ENCODE peak calls at places on chromosomes 4 and X, in five cellular contexts. X is fibroblast of mammary gland, O is MM.1S, A is SK-N-SH, N is Panc1. W is an unnamed sample.

GRCh38 chr4:176156656-176157055 is 38.7 kb downstream of the SPATA4 start:
- DNase-seq in X (peak), O (no peak), A (no peak), N (no peak), W (no peak)

GRCh38 chr4:67565284-67565683 is 6.8 kb downstream of the STAP1 start:
- DNase-seq in X (peak), N (no peak), O (no peak), A (no peak), W (no peak)

GRCh38 chr4:25863906-25864418 is 1.2 kb upstream of the SEL1L3 start:
- DNase-seq in A (no peak), O (no peak), N (no peak), X (no peak), W (no peak)

GRCh38 chr4:114659386-114660008 is 60.9 kb downstream of the UGT8 start:
- DNase-seq in N (peak), O (peak), A (peak), X (peak), W (no peak)

GRCh38 chr4:147103403-147103946 is 157.8 kb upstream of the TTC29 start:
- DNase-seq in X (peak), A (no peak), O (no peak), N (peak), W (peak)

GRCh38 chrX:10158279-10158939 is 1.6 kb downstream of the CLCN4 start:
- DNase-seq in O (no peak), A (peak), N (no peak), X (no peak), W (no peak)

GRCh38 chr4:16140520-16141249 is 56.9 kb upstream of the PROM1 start:
- DNase-seq in A (no peak), N (no peak), X (peak), O (no peak), W (no peak)

GRCh38 chr4:15488136-15488535 is 18.5 kb downstream of the CC2D2A start:
- DNase-seq in N (no peak), X (peak), O (no peak), A (no peak), W (no peak)

GRCh38 chrX:121000589-121000988 is 15.0 kb upstream of the CT47A1 start:
- DNase-seq in A (peak), X (peak), O (peak), N (no peak), W (no peak)

GRCh38 chr4:85180533-85180932 is 214.0 kb upstream of the WDFY3 start:
- DNase-seq in N (no peak), X (no peak), A (no peak), O (no peak), W (no peak)

DNA sequence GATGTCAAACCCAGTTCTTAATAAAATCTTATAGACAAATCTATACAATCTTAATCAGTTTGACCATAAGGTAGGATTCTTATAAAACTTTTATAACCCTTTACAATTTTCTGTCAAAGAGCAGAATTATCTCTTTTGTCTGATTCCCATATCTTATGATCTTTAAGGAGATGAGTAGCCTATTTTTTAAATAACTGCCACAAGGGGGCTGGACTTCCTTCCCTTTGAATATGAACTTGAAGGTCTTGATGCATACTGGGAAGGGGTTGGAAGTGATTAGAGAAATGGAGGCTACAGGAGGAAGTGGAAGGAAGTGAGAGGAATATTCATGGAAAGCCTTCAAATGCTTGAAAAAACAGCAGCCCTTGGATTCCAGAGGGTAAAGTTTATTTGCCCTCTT is 111.1 kb downstream of the APOOL start:
- DNase-seq in N (no peak), X (no peak), A (no peak), O (no peak), W (no peak)
- TF ChIP-seq CTCF in N (no peak), X (no peak), A (peak), O (no peak), W (no peak)

DNA sequence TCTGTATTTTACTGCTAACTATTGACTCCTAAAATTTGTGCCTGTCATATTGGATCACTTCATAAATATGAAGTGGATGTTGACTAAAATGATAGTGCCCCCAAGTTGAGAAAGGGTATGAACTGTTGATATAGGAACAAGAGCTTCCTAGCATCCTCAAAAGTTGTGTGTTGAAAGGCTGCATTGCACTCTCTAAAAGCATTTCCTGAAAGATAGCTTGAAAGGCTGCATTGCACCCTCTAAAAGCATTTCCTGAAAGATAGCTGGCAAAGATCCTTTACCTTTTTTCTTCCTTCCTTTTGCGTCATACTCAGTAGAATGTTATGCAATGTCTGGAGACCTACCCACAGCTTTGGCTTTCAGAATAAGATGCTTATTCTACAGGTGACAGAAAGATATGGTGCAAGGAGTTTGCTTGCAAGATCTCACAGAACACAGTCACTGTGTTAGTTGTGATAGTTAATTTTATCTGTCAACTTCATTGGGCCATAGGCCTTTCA is 274.6 kb upstream of the GALNTL6 start:
- DNase-seq in X (no peak), O (no peak), N (no peak), A (no peak), W (no peak)
- TF ChIP-seq CTCF in X (no peak), O (no peak), N (no peak), A (no peak), W (no peak)

GRCh38 chrX:21375795-21376069 is 1.5 kb downstream of the CNKSR2 start:
- DNase-seq in N (no peak), X (no peak), A (peak), O (no peak), W (no peak)
- TF ChIP-seq CTCF in N (no peak), X (no peak), A (no peak), O (no peak), W (no peak)

GRCh38 chr4:126265880-126266279 is 951.1 kb downstream of the FAT4 start:
- DNase-seq in N (no peak), O (no peak), X (peak), A (no peak), W (no peak)
- TF ChIP-seq CTCF in N (no peak), O (no peak), X (no peak), A (no peak), W (no peak)

GRCh38 chrX:7552758-7553157 is 290.2 kb upstream of the VCX start:
- DNase-seq in X (no peak), N (no peak), A (no peak), O (no peak), W (no peak)
- TF ChIP-seq CTCF in X (no peak), N (no peak), A (no peak), O (no peak), W (no peak)

DNA sequence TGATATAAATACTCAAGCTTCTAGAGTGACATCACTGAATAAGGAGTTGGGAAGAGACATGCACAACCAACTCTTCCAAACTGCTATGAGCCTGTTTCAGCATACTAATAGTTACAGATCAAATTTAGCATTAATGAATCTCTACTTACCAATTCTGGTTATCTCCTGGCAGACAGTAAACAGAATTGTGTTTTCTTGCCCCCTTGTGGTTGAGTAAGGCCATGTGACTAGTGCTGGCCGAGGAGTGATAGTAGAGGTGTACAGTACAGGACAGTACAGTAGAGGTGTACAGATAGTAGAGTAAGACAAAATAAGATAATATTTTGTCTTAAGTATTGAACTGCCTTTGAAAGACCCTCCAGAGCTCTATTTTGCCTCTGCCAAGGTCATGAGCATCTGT is 681.4 kb downstream of the GABRG1 start:
- DNase-seq in A (peak), N (no peak), O (peak), X (peak), W (no peak)
- TF ChIP-seq CTCF in A (peak), N (no peak), O (peak), X (peak), W (no peak)

DNA sequence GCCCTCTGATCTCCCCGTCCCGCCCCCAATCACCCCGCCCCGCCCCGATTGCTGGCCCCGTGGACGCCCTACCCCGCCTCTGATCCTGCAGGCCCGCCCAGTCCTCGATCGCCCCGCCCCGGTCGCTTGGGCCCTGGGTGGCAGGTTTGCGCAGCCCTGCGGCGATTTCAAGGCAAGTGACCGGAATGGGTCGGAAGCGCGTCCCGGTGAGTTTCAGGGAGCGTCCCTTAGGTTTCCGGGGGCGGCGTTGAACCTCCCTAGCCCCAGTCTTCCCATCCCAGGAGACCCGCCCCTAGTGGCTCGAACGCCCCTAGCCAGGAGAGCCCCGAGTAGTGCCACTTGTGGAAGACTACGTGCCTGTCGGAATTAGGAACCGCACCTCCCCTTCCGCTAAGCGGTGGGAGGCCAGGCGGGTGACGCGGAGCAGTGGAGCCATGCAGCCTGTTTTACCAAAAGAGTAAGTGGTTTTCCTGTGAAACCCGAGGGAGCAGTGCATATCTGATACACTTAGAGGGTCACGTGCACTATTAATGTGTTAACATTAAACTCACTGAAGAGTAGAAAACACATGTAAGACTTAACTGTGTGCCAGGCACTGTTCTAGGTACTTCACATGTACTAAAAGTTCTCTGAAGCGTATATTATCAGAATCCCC is 350 bp upstream of the TEC start:
- DNase-seq in A (peak), O (peak), X (peak), N (no peak), W (peak)
- TF ChIP-seq CTCF in A (peak), O (peak), X (peak), N (peak), W (no peak)

GRCh38 chrX:84186603-84187358 is 1.2 kb downstream of the RPS6KA6 start:
- DNase-seq in A (no peak), O (peak), N (no peak), X (peak), W (no peak)

GRCh38 chrX:84189125-84189524 is 1.1 kb upstream of the RPS6KA6 start:
- DNase-seq in X (no peak), A (no peak), N (no peak), O (no peak), W (no peak)

GRCh38 chrX:84192006-84192405 is 4.0 kb upstream of the RPS6KA6 start:
- DNase-seq in A (no peak), O (no peak), N (no peak), X (no peak), W (no peak)

GRCh38 chrX:84187501-84188319 is at the start of gene RPS6KA6:
- DNase-seq in O (peak), A (peak), N (no peak), X (peak), W (peak)

GRCh38 chrX:84188320-84188834 is 378 bp upstream of the RPS6KA6 start:
- DNase-seq in O (peak), N (no peak), A (peak), X (peak), W (peak)
- TF ChIP-seq CTCF in O (no peak), N (no peak), A (no peak), X (peak), W (no peak)

DNA sequence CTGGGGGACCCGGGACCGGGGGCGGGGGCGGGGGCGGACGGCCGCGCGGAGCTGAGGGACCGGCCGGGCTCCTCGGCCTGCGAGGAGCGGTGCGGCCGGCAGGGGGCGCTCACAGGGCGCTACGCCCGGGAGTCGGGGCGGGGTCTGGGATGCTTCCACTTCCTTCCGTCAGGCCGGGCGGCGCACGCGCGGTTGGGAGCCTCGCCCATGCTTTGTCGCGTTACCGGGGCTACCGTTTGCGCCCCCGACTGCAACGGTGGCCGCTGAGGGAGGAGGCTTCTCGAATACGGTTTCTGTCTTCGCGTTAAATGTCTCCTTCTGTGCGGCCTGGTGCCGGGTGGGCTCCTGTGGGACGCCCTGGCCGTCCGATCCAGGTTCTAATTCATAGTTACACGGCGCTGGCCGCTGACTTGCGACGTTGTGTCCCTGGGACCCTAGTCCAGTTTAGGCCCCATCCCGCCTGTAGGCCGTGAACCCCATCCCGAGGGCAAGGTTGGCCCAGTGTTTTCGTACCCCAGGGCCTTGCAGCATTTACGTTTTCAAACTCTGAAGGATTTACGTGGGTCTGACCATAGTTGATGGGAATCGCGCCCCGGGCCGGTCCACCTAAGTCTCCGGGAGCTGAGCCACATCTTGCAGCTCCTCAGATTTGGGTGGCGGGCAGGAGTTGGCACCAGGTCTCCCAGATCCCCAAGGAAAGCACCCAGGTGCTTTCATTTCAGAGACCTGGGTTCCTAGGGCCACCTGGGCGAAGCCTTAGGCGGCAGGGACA is 549 bp downstream of the MSL3 start:
- DNase-seq in X (peak), N (no peak), A (peak), O (peak), W (peak)
- TF ChIP-seq CTCF in X (no peak), N (peak), A (peak), O (peak), W (peak)

W was measured in ascending aorta.